ENCODE peak calls at places on chromosomes 5 and 9, in four cellular contexts. J is stimulated activated CD4-positive, alpha-beta T cell treated with anti-CD3 and anti-CD28 coated beads, Interleukin-1b, Interleukin-23, amount 100 ng/mL, for 1 hour; D is M059J; X is putamen. F is an unnamed sample.

GRCh38 chr5:24598926-24599325 is 45.9 kb downstream of the CDH10 start:
- DNase-seq in J (no peak), D (no peak), X (no peak), F (no peak)

GRCh38 chr5:74185599-74185998 is 454.9 kb downstream of the ENC1 start:
- DNase-seq in J (no peak), D (peak; percentile 46), X (no peak), F (no peak)

GRCh38 chr5:149550267-149550582 is 1.0 kb downstream of the CSNK1A1 start:
- DNase-seq in J (no peak), D (peak; percentile 66), X (no peak), F (peak; percentile 62)

GRCh38 chr5:178525906-178526732 is 64.1 kb downstream of the COL23A1 start:
- DNase-seq in J (no peak), D (no peak), X (no peak), F (no peak)

GRCh38 chr9:124510650-124511425 is 3.6 kb upstream of the NR5A1 start:
- DNase-seq in J (no peak), D (peak; percentile 46), X (no peak), F (no peak)

GRCh38 chr5:130138406-130139060 is 234.3 kb downstream of the CHSY3 start:
- DNase-seq in J (no peak), D (no peak), X (no peak), F (no peak)

GRCh38 chr9:129981180-129981907 is 61.6 kb downstream of the FNBP1 start:
- DNase-seq in J (no peak), D (no peak), X (peak; percentile 84), F (peak; percentile 45)

GRCh38 chr9:33614001-33614687 is 90.1 kb downstream of the ANKRD18B start:
- DNase-seq in J (no peak), D (no peak), X (no peak), F (no peak)

GRCh38 chr9:105188746-105189145 is 55.7 kb upstream of the SLC44A1 start:
- DNase-seq in J (no peak), D (peak; percentile 27), X (no peak), F (no peak)

GRCh38 chr9:93522736-93523135 is 53.6 kb upstream of the PHF2 start:
- DNase-seq in J (no peak), D (no peak), X (no peak), F (no peak)

GRCh38 chr9:108515856-108516255 is 339.9 kb downstream of the ACTL7B start:
- DNase-seq in J (no peak), D (no peak), X (no peak), F (no peak)

GRCh38 chr9:78143281-78144007 is 92.4 kb upstream of the CEP78 start:
- DNase-seq in J (no peak), D (no peak), X (no peak), F (no peak)

GRCh38 chr9:93635186-93636107 is 59.1 kb downstream of the PHF2 start:
- DNase-seq in J (no peak), D (no peak), X (no peak), F (no peak)

GRCh38 chr5:36675244-36675643 is 68.8 kb downstream of the SLC1A3 start:
- DNase-seq in J (no peak), D (no peak), X (no peak), F (no peak)

GRCh38 chr5:61020415-61020814 is 75.4 kb downstream of the NDUFAF2 start:
- DNase-seq in J (no peak), D (peak; percentile 25), X (no peak), F (no peak)

GRCh38 chr5:7047862-7048261 is 334.6 kb downstream of the TENT4A start:
- DNase-seq in J (no peak), D (no peak), X (no peak), F (no peak)

GRCh38 chr5:67496051-67496450 is 299.5 kb upstream of the CD180 start:
- DNase-seq in J (no peak), D (no peak), X (no peak), F (no peak)

F was measured in midbrain.